ENCODE peak calls at places on chromosomes 5 and 9, in eight cellular contexts. One of them, this sample, is unnamed.

GRCh38 chr5:157855404-157855994 is 3.4 kb downstream of the CLINT1 start:
- DNase-seq in sigmoid colon: peak
- DNase-seq in breast epithelium: no peak
- DNase-seq in spleen: no peak
- DNase-seq in K562: peak
- DNase-seq in stomach: peak
- DNase-seq in HL-60: peak
- DNase-seq in SK-N-SH: peak
- DNase-seq in this sample: no peak

GRCh38 chr5:151068571-151069197 is 12.2 kb downstream of the TNIP1 start:
- DNase-seq in sigmoid colon: no peak
- DNase-seq in breast epithelium: no peak
- DNase-seq in spleen: no peak
- DNase-seq in K562: no peak
- DNase-seq in stomach: no peak
- DNase-seq in HL-60: no peak
- DNase-seq in SK-N-SH: no peak
- DNase-seq in this sample: no peak

GRCh38 chr9:84778537-84778936 is 109.0 kb downstream of the NTRK2 start:
- DNase-seq in sigmoid colon: no peak
- DNase-seq in breast epithelium: no peak
- DNase-seq in spleen: no peak
- DNase-seq in K562: no peak
- DNase-seq in stomach: no peak
- DNase-seq in HL-60: no peak
- DNase-seq in SK-N-SH: no peak
- DNase-seq in this sample: no peak

GRCh38 chr5:6194261-6194875 is 184.0 kb downstream of the MED10 start:
- DNase-seq in sigmoid colon: no peak
- DNase-seq in breast epithelium: no peak
- DNase-seq in spleen: no peak
- DNase-seq in K562: no peak
- DNase-seq in stomach: no peak
- DNase-seq in HL-60: no peak
- DNase-seq in SK-N-SH: no peak
- DNase-seq in this sample: peak

GRCh38 chr5:160083012-160083436 is 36.2 kb downstream of the PWWP2A start:
- DNase-seq in sigmoid colon: no peak
- DNase-seq in breast epithelium: no peak
- DNase-seq in spleen: no peak
- DNase-seq in K562: no peak
- DNase-seq in stomach: no peak
- DNase-seq in HL-60: no peak
- DNase-seq in SK-N-SH: no peak
- DNase-seq in this sample: no peak

GRCh38 chr5:1763960-1764605 is 35.6 kb downstream of the MRPL36 start:
- DNase-seq in sigmoid colon: peak
- DNase-seq in breast epithelium: peak
- DNase-seq in spleen: peak
- DNase-seq in K562: no peak
- DNase-seq in stomach: no peak
- DNase-seq in HL-60: no peak
- DNase-seq in SK-N-SH: no peak
- DNase-seq in this sample: no peak

GRCh38 chr5:10894445-10895054 is 133.5 kb upstream of the DAP start:
- DNase-seq in sigmoid colon: no peak
- DNase-seq in breast epithelium: no peak
- DNase-seq in spleen: no peak
- DNase-seq in K562: no peak
- DNase-seq in stomach: no peak
- DNase-seq in HL-60: no peak
- DNase-seq in SK-N-SH: no peak
- DNase-seq in this sample: no peak

GRCh38 chr9:95937131-95937530 is 61.6 kb downstream of the ERCC6L2 start:
- DNase-seq in sigmoid colon: no peak
- DNase-seq in breast epithelium: no peak
- DNase-seq in spleen: no peak
- DNase-seq in K562: no peak
- DNase-seq in stomach: no peak
- DNase-seq in HL-60: no peak
- DNase-seq in SK-N-SH: no peak
- DNase-seq in this sample: no peak

GRCh38 chr5:120124961-120125360 is 339.1 kb upstream of the PRR16 start:
- DNase-seq in sigmoid colon: no peak
- DNase-seq in breast epithelium: no peak
- DNase-seq in spleen: no peak
- DNase-seq in K562: no peak
- DNase-seq in stomach: no peak
- DNase-seq in HL-60: no peak
- DNase-seq in SK-N-SH: no peak
- DNase-seq in this sample: no peak

GRCh38 chr9:34701769-34702736 is 7.9 kb downstream of the CCL21 start:
- DNase-seq in sigmoid colon: peak
- DNase-seq in breast epithelium: peak
- DNase-seq in spleen: peak
- DNase-seq in K562: peak
- DNase-seq in stomach: peak
- DNase-seq in HL-60: peak
- DNase-seq in SK-N-SH: peak
- DNase-seq in this sample: no peak
- TF ChIP-seq POLR2AphosphoS5 in sigmoid colon: no peak
- TF ChIP-seq POLR2AphosphoS5 in breast epithelium: peak
- TF ChIP-seq POLR2AphosphoS5 in spleen: peak
- TF ChIP-seq POLR2AphosphoS5 in K562: no peak
- TF ChIP-seq POLR2AphosphoS5 in stomach: peak
- TF ChIP-seq POLR2AphosphoS5 in HL-60: no peak
- TF ChIP-seq POLR2AphosphoS5 in SK-N-SH: no peak
- TF ChIP-seq POLR2AphosphoS5 in this sample: peak

GRCh38 chr5:40191041-40191550 is 488.6 kb upstream of the PTGER4 start:
- DNase-seq in sigmoid colon: no peak
- DNase-seq in breast epithelium: no peak
- DNase-seq in spleen: no peak
- DNase-seq in K562: no peak
- DNase-seq in stomach: no peak
- DNase-seq in HL-60: no peak
- DNase-seq in SK-N-SH: no peak
- DNase-seq in this sample: no peak
- TF ChIP-seq CTCF in sigmoid colon: no peak
- TF ChIP-seq CTCF in breast epithelium: no peak
- TF ChIP-seq CTCF in spleen: no peak
- TF ChIP-seq CTCF in K562: no peak
- TF ChIP-seq CTCF in stomach: no peak
- TF ChIP-seq CTCF in HL-60: no peak
- TF ChIP-seq CTCF in SK-N-SH: no peak
- TF ChIP-seq CTCF in this sample: no peak

DNA sequence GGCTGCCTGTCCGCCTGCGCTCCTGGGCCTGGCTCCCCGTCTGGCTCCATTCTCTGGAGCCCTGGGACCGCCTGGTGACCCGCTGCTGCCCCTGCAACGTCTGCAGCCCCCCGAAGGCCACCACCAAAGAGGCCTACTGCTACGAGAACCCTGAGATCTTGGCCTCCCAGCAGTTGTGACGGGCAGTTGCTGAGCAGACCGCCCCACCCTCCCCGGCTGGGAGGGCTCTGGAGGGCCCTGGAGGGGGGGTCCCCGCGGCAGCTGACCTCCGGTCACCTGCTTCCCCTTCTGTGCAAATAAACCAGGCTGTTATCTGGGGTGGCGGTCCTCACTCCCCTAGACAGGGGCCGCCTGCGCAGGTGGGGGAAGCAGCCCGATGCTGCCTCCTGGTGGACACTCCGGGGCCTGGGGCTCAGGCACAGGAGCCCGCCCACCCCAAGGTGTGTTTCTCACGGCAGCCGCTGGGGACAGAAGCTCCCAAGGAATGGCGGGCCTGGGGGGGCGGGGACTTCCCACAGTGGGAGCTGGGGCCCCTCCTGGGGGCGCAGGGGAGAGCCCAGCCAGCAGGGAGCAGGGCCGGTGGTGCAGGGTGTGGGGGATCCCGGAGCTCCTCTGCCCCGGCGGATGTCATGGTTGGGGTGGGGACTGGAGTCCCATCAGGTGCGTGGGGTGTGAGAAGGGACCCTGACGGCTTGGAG is 4.7 kb upstream of the TUBB4B start:
- DNase-seq in sigmoid colon: peak
- DNase-seq in breast epithelium: peak
- DNase-seq in spleen: peak
- DNase-seq in K562: peak
- DNase-seq in stomach: peak
- DNase-seq in HL-60: peak
- DNase-seq in SK-N-SH: peak
- DNase-seq in this sample: no peak
- TF ChIP-seq POLR2AphosphoS5 in sigmoid colon: no peak
- TF ChIP-seq POLR2AphosphoS5 in breast epithelium: no peak
- TF ChIP-seq POLR2AphosphoS5 in spleen: peak
- TF ChIP-seq POLR2AphosphoS5 in K562: peak
- TF ChIP-seq POLR2AphosphoS5 in stomach: no peak
- TF ChIP-seq POLR2AphosphoS5 in HL-60: no peak
- TF ChIP-seq POLR2AphosphoS5 in SK-N-SH: peak
- TF ChIP-seq POLR2AphosphoS5 in this sample: peak

DNA sequence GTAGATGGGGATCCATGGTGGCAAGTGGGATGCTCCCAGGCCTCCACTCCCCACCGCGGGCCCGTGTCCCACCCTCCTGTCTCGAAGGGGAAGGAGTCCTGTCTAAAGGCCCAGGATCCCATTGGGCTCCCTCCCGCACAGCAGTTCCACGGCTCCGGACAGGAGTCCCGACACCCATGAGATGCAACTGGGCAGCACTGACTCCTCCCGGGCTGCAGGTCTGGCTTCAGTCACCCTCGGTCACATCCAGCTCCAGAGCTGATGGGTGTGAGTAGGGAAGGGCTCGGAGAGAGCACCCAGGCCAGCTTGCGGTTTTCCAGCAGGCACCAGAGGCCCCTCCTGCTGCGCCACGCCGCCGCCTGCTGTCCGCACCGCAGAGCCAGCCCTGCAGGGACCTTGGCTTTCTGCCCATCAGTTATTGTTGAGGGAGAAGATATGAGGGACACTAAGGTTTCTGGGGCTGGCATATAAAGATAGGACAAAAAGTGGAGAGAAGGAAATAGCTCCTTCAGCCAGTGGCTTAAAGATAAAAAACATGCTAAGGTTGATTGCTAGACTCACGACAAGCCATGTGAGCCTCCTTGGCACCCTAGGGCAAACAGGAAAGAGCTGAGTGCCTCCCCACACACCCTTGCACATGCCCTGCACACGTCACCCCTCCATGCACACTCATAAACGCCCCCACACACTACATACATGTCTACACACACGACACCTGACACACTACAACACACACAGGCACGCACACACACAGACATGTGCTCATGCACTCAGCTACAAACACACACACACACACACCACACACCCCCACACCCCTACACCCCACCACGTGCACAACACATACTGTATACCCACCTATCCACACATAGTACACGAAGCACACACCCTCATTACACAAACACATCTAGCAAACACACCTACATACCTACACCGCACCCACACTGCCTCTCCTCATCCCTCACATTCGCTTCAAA is 79.0 kb downstream of the AK8 start:
- DNase-seq in sigmoid colon: no peak
- DNase-seq in breast epithelium: no peak
- DNase-seq in spleen: no peak
- DNase-seq in K562: peak
- DNase-seq in stomach: peak
- DNase-seq in HL-60: peak
- DNase-seq in SK-N-SH: peak
- DNase-seq in this sample: peak
- TF ChIP-seq CTCF in sigmoid colon: no peak
- TF ChIP-seq CTCF in breast epithelium: no peak
- TF ChIP-seq CTCF in spleen: peak
- TF ChIP-seq CTCF in K562: peak
- TF ChIP-seq CTCF in stomach: no peak
- TF ChIP-seq CTCF in HL-60: no peak
- TF ChIP-seq CTCF in SK-N-SH: peak
- TF ChIP-seq CTCF in this sample: no peak

GRCh38 chr5:50727149-50727496 is 60.7 kb downstream of the PARP8 start:
- DNase-seq in sigmoid colon: peak
- DNase-seq in breast epithelium: no peak
- DNase-seq in spleen: no peak
- DNase-seq in K562: no peak
- DNase-seq in stomach: peak
- DNase-seq in HL-60: no peak
- DNase-seq in SK-N-SH: no peak
- DNase-seq in this sample: no peak
- TF ChIP-seq POLR2AphosphoS5 in sigmoid colon: no peak
- TF ChIP-seq POLR2AphosphoS5 in breast epithelium: no peak
- TF ChIP-seq POLR2AphosphoS5 in spleen: no peak
- TF ChIP-seq POLR2AphosphoS5 in K562: no peak
- TF ChIP-seq POLR2AphosphoS5 in stomach: no peak
- TF ChIP-seq POLR2AphosphoS5 in HL-60: no peak
- TF ChIP-seq POLR2AphosphoS5 in SK-N-SH: no peak
- TF ChIP-seq POLR2AphosphoS5 in this sample: peak

GRCh38 chr9:112971415-112971814 is 40.6 kb downstream of the ZNF883 start:
- DNase-seq in sigmoid colon: no peak
- DNase-seq in breast epithelium: no peak
- DNase-seq in spleen: no peak
- DNase-seq in K562: no peak
- DNase-seq in stomach: no peak
- DNase-seq in HL-60: peak
- DNase-seq in SK-N-SH: peak
- DNase-seq in this sample: no peak

GRCh38 chr9:112969730-112970129 is 42.3 kb downstream of the ZNF883 start:
- DNase-seq in sigmoid colon: no peak
- DNase-seq in breast epithelium: no peak
- DNase-seq in spleen: no peak
- DNase-seq in K562: no peak
- DNase-seq in stomach: no peak
- DNase-seq in HL-60: no peak
- DNase-seq in SK-N-SH: no peak
- DNase-seq in this sample: no peak

GRCh38 chr9:112970939-112971338 is 41.1 kb downstream of the ZNF883 start:
- DNase-seq in sigmoid colon: no peak
- DNase-seq in breast epithelium: no peak
- DNase-seq in spleen: no peak
- DNase-seq in K562: no peak
- DNase-seq in stomach: no peak
- DNase-seq in HL-60: no peak
- DNase-seq in SK-N-SH: peak
- DNase-seq in this sample: no peak
- TF ChIP-seq CTCF in sigmoid colon: no peak
- TF ChIP-seq CTCF in breast epithelium: no peak
- TF ChIP-seq CTCF in spleen: no peak
- TF ChIP-seq CTCF in K562: peak
- TF ChIP-seq CTCF in stomach: no peak
- TF ChIP-seq CTCF in HL-60: no peak
- TF ChIP-seq CTCF in SK-N-SH: peak
- TF ChIP-seq CTCF in this sample: no peak

DNA sequence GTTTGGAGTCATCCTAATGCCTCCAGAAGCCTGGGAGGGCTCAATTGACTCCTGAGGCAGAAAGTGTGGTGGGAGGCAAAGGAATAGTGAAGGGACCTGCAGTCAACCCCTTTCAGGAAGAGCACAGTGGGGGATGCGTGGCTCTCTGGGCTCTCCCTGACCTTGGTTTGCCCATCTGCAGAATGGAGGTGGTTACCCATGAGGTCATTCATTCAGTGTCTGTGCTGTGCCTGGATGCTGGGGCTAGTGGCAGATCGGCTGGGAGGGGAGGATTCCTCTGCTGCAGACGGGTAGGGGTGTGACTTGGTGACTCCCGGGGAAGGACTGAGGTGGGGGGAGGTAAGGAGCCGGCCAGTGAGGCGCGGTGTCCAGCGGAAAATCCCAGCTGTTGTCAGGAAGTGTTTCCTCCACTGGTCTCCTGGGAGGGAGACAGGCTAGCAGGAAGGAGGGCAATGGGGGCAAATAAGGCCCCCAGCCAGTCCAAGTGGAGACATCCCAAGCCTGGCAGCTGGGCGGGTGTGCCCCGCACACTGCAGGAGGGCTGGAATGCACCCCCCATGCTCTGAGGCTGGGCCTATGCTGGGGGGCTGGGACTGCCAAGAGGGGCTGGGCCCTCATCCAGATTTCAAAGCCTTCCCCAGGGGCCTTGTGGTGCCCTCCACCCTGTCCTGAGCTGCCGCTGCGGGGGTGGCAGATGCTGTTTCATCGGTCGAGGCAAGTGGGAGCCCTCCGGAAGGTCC is 10.9 kb downstream of the CXXC5 start:
- DNase-seq in sigmoid colon: no peak
- DNase-seq in breast epithelium: no peak
- DNase-seq in spleen: no peak
- DNase-seq in K562: no peak
- DNase-seq in stomach: peak
- DNase-seq in HL-60: no peak
- DNase-seq in SK-N-SH: no peak
- DNase-seq in this sample: no peak
- TF ChIP-seq POLR2AphosphoS5 in sigmoid colon: no peak
- TF ChIP-seq POLR2AphosphoS5 in breast epithelium: no peak
- TF ChIP-seq POLR2AphosphoS5 in spleen: peak
- TF ChIP-seq POLR2AphosphoS5 in K562: no peak
- TF ChIP-seq POLR2AphosphoS5 in stomach: no peak
- TF ChIP-seq POLR2AphosphoS5 in HL-60: no peak
- TF ChIP-seq POLR2AphosphoS5 in SK-N-SH: no peak
- TF ChIP-seq POLR2AphosphoS5 in this sample: peak